ENCODE peak calls at places on chromosomes 7 and 10, in four cellular contexts. One of them, this sample, is unnamed.

GRCh38 chr7:98354052-98354451 is 46.8 kb downstream of the BAIAP2L1 start:
- DNase-seq in HT-29: no peak
- DNase-seq in activated naive CD8-positive, alpha-beta T cell treated with anti-CD3 and anti-CD28 coated beads, Interleukin-2, amount 50 U/mL, for 24 hours: no peak
- DNase-seq in endothelial cell: no peak
- DNase-seq in this sample: peak; percentile 48

GRCh38 chr7:151452680-151453325 is 12.9 kb upstream of the CRYGN start:
- DNase-seq in HT-29: no peak
- DNase-seq in activated naive CD8-positive, alpha-beta T cell treated with anti-CD3 and anti-CD28 coated beads, Interleukin-2, amount 50 U/mL, for 24 hours: no peak
- DNase-seq in endothelial cell: no peak
- DNase-seq in this sample: no peak

GRCh38 chr10:67520924-67521520 is 175.0 kb downstream of the CTNNA3 start:
- DNase-seq in HT-29: peak; percentile 68
- DNase-seq in activated naive CD8-positive, alpha-beta T cell treated with anti-CD3 and anti-CD28 coated beads, Interleukin-2, amount 50 U/mL, for 24 hours: peak; percentile 16
- DNase-seq in endothelial cell: peak; percentile 42
- DNase-seq in this sample: peak; percentile 62

GRCh38 chr10:5442056-5442989 is 30.0 kb downstream of the NET1 start:
- DNase-seq in HT-29: peak; percentile 90
- DNase-seq in activated naive CD8-positive, alpha-beta T cell treated with anti-CD3 and anti-CD28 coated beads, Interleukin-2, amount 50 U/mL, for 24 hours: peak; percentile 18
- DNase-seq in endothelial cell: peak; percentile 49
- DNase-seq in this sample: peak; percentile 69

GRCh38 chr7:45457591-45457990 is 116.6 kb upstream of the ADCY1 start:
- DNase-seq in HT-29: no peak
- DNase-seq in activated naive CD8-positive, alpha-beta T cell treated with anti-CD3 and anti-CD28 coated beads, Interleukin-2, amount 50 U/mL, for 24 hours: no peak
- DNase-seq in endothelial cell: no peak
- DNase-seq in this sample: no peak

GRCh38 chr10:24625778-24626177 is 97.9 kb downstream of the ARHGAP21 start:
- DNase-seq in HT-29: no peak
- DNase-seq in activated naive CD8-positive, alpha-beta T cell treated with anti-CD3 and anti-CD28 coated beads, Interleukin-2, amount 50 U/mL, for 24 hours: no peak
- DNase-seq in endothelial cell: no peak
- DNase-seq in this sample: no peak

GRCh38 chr10:71782917-71783490 is 9.7 kb upstream of the VSIR start:
- DNase-seq in HT-29: no peak
- DNase-seq in activated naive CD8-positive, alpha-beta T cell treated with anti-CD3 and anti-CD28 coated beads, Interleukin-2, amount 50 U/mL, for 24 hours: no peak
- DNase-seq in endothelial cell: no peak
- DNase-seq in this sample: no peak

GRCh38 chr10:12396567-12396966 is 47.2 kb downstream of the CAMK1D start:
- DNase-seq in HT-29: no peak
- DNase-seq in activated naive CD8-positive, alpha-beta T cell treated with anti-CD3 and anti-CD28 coated beads, Interleukin-2, amount 50 U/mL, for 24 hours: no peak
- DNase-seq in endothelial cell: no peak
- DNase-seq in this sample: no peak

This sample was measured in SW480.